ENCODE peak calls at places on chromosomes 5 and 9, in eight cellular contexts. N is aorta; C is astrocyte; E is CD8-positive, alpha-beta T cell; W is lower lobe of right lung; M is RWPE2; F is right atrium auricular region; R is effector memory CD4-positive, alpha-beta T cell. P is an unnamed sample. For H3K36me3, the result is how much of the 10 kb centered on the place peaks cover.

GRCh38 chr5:120388016-120388781 is 75.9 kb upstream of the PRR16 start:
- DNase-seq in N (no peak), C (peak), E (no peak), W (no peak), M (no peak), F (no peak), R (no peak), P (peak)

GRCh38 chr9:133711428-133712220 is 26.5 kb downstream of the SARDH start:
- DNase-seq in N (peak), C (peak), E (no peak), W (peak), M (peak), F (peak), R (no peak), P (no peak)

GRCh38 chr5:130720355-130720754 is 444.7 kb downstream of the HINT1 start:
- DNase-seq in N (no peak), C (peak), E (no peak), W (no peak), M (no peak), F (no peak), R (no peak), P (peak)

GRCh38 chr5:72187388-72188070 is 80.3 kb downstream of the MAP1B start:
- DNase-seq in N (no peak), C (no peak), E (no peak), W (no peak), M (no peak), F (no peak), R (no peak), P (no peak)

GRCh38 chr9:94912700-94913249 is 186.3 kb downstream of the AOPEP start:
- DNase-seq in N (no peak), C (peak), E (no peak), W (no peak), M (no peak), F (peak), R (no peak), P (no peak)

GRCh38 chr9:136664000-136664798 is 1.5 kb downstream of the EGFL7 start:
- DNase-seq in N (no peak), C (no peak), E (no peak), W (no peak), M (no peak), F (no peak), R (no peak), P (no peak)

GRCh38 chr5:131316822-131317221 is 53.0 kb downstream of the CDC42SE2 start:
- DNase-seq in N (no peak), C (no peak), E (no peak), W (no peak), M (no peak), F (no peak), R (no peak), P (no peak)

GRCh38 chr9:70438341-70438924 is 24.0 kb upstream of the KLF9 start:
- DNase-seq in N (no peak), C (peak), E (no peak), W (peak), M (peak), F (peak), R (no peak), P (peak)

GRCh38 chr9:87950765-87951488 is 23.4 kb downstream of the CDK20 start:
- DNase-seq in N (no peak), C (no peak), E (no peak), W (no peak), M (no peak), F (no peak), R (no peak), P (peak)

GRCh38 chr9:34995288-34996060 is 5.9 kb downstream of the DNAJB5 start:
- DNase-seq in N (no peak), C (peak), E (no peak), W (no peak), M (peak), F (peak), R (no peak), P (no peak)

GRCh38 chr5:134177197-134178171 is 734 bp upstream of the SKP1 start:
- DNase-seq in N (no peak), C (peak), E (no peak), W (peak), M (peak), F (peak), R (no peak), P (peak)

GRCh38 chr5:109246841-109247592 is 162.8 kb downstream of the PJA2 start:
- DNase-seq in N (no peak), C (no peak), E (no peak), W (no peak), M (no peak), F (no peak), R (no peak), P (no peak)

GRCh38 chr5:14365831-14366435 is 215.7 kb upstream of the OTULINL start:
- DNase-seq in N (no peak), C (peak), E (no peak), W (no peak), M (no peak), F (no peak), R (no peak), P (no peak)

GRCh38 chr5:14364576-14365472 is 216.8 kb upstream of the OTULINL start:
- DNase-seq in N (no peak), C (no peak), E (no peak), W (no peak), M (no peak), F (no peak), R (no peak), P (no peak)

GRCh38 chr5:14362511-14362910 is 219.1 kb upstream of the OTULINL start:
- DNase-seq in N (no peak), C (no peak), E (no peak), W (no peak), M (no peak), F (no peak), R (no peak), P (peak)

GRCh38 chr5:14366763-14367162 is 214.8 kb upstream of the OTULINL start:
- DNase-seq in N (no peak), C (no peak), E (no peak), W (no peak), M (no peak), F (no peak), R (no peak), P (no peak)

DNA sequence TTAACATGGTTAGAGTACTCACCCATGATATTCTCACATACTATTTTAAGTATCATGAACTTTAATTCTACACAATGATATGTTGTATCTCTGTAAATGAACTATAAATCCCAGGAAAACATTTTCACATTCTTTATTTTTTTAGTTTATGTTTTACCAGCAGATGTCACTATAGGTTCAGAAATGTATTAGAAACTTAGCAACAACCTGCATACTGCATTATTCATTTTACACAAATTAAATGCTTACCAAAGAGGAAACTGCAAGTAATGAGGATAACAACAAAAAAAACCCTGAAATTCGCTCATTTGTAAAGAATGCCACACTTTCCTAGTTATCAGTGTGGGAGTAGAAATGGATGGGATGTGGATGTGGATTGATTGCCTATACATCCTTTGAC is 217.5 kb upstream of the OTULINL start:
- DNase-seq in N (no peak), C (no peak), E (no peak), W (no peak), M (no peak), F (no peak), R (no peak), P (peak)
- H3K36me3 ChIP-seq in N (under half), C (half or more), E (under half), W (half or more), M (half or more), F (half or more), R (under half), P (under half)

DNA sequence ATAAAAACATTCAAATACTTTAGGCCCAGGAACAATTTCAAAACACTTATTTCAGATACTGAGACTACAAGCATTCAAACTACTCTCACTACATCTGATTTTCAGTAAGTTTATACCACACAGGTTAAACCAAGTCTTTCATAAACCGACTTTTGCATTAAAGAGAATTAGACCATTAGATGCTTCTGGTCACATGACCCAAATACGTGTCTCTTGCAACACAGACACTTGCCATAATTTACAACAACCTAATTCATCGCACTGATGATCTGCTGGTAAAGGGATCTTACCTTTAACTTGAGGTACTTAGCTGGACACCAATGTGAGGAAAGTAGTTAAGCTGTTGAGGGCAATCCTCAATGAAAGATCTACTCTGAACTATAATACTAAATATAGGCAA is 3.2 kb downstream of the HNRNPH1 start:
- DNase-seq in N (no peak), C (no peak), E (no peak), W (no peak), M (no peak), F (no peak), R (no peak), P (no peak)
- H3K36me3 ChIP-seq in N (under half), C (half or more), E (half or more), W (half or more), M (half or more), F (half or more), R (half or more), P (half or more)

DNA sequence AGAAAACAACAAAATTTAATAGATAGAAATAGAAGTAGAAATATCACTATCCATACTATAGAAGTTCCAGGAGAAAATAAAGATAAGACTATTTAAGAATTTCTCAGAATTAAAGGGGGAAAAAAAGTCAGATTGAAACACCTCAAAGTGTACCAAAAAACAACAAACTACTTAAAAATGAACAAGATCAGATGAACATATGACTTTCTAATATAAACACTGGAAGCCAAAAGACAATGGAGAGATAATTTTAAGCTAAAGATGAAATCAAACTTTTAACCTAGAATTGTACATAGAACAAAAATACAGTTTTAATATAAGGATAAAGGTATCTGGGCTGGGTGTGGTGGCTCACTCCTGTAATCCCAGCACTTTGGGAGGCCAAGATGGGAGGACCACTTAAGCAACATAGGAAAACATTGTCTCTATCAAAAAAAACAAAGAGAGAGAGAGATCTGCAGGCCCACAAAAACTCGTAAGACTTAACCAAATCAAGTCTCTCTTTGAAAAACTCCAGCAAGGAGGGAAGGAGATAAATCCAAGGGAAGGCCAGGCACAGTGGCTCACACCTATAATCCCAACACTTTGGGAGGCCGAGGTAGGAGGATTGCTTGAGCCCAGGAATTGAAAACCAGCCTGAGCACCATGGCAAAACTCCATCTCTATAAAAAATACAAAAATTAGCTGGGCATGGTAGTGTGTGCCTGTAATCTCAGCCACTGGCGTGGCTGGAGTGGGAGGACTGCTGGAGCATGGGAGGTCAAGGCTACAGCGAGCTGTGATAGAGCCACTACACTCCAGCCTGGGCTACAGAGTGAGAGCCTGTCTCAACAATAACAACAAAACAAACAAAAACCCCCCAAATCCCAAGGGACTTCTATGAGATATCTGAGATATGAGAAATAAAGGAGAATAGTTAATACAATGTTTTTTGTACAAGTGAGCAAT is 32.4 kb downstream of the ABHD17B start:
- DNase-seq in N (no peak), C (no peak), E (no peak), W (no peak), M (no peak), F (no peak), R (no peak), P (no peak)
- H3K36me3 ChIP-seq in N (under half), C (under half), E (under half), W (under half), M (under half), F (under half), R (under half), P (under half)

GRCh38 chr9:124747065-124747464 is 24.0 kb downstream of the NR6A1 start:
- DNase-seq in N (no peak), C (no peak), E (no peak), W (no peak), M (no peak), F (no peak), R (no peak), P (no peak)

GRCh38 chr9:124749284-124749683 is 21.8 kb downstream of the NR6A1 start:
- DNase-seq in N (no peak), C (no peak), E (no peak), W (no peak), M (no peak), F (no peak), R (no peak), P (no peak)

GRCh38 chr9:124754289-124754688 is 16.8 kb downstream of the NR6A1 start:
- DNase-seq in N (no peak), C (no peak), E (no peak), W (no peak), M (no peak), F (no peak), R (no peak), P (peak)

GRCh38 chr9:124752967-124753366 is 18.1 kb downstream of the NR6A1 start:
- DNase-seq in N (no peak), C (peak), E (no peak), W (no peak), M (no peak), F (no peak), R (no peak), P (no peak)

DNA sequence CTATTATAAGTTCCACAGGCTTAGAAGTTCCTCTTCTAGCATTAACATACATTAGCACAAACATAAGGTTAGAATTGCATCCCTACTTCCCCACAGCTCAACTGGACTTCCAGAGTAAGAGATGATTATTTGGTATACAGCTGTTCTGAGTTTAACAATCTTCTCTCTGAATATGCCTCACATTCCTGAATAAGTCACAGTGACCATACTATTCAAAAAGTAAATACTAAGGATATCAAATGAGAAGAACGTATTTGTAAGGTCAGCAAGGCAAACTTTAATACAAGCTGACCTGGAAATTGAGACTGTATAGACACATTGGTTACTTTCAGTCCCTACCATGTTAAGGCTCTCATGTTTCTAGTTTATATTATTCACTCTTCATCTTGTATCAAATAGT is 21.3 kb downstream of the NR6A1 start:
- DNase-seq in N (no peak), C (no peak), E (no peak), W (no peak), M (no peak), F (no peak), R (no peak), P (no peak)
- H3K36me3 ChIP-seq in N (under half), C (under half), E (under half), W (under half), M (under half), F (under half), R (under half), P (under half)

DNA sequence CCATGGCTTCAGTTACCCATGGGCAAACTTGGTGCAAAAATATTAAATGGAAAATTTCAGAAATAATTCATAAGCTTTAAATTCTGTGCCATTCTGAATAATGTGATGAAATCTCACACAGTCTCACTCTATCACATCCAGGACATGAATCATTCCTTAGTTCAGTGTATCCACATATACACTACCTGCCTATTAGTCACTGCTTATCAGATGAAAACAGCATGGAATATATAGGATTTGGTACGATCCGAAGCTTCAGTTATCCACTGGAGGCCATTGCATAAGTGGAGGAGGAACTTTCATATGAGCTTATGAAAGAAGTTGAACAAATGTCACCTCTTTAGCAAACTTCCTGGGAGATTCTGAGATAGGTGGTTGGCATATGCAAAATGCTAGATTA is 64.2 kb downstream of the GAPVD1 start:
- DNase-seq in N (no peak), C (no peak), E (no peak), W (no peak), M (no peak), F (no peak), R (no peak), P (no peak)
- H3K36me3 ChIP-seq in N (under half), C (under half), E (under half), W (half or more), M (half or more), F (half or more), R (under half), P (under half)

GRCh38 chr5:157295247-157295646 is 29.3 kb downstream of the CYFIP2 start:
- DNase-seq in N (no peak), C (no peak), E (no peak), W (no peak), M (no peak), F (no peak), R (no peak), P (no peak)
- H3K36me3 ChIP-seq in N (under half), C (under half), E (half or more), W (under half), M (under half), F (under half), R (half or more), P (under half)

GRCh38 chr5:172848419-172848818 is 14.4 kb downstream of the ERGIC1 start:
- DNase-seq in N (no peak), C (no peak), E (no peak), W (no peak), M (peak), F (no peak), R (no peak), P (no peak)

GRCh38 chr5:172844577-172844838 is 10.5 kb downstream of the ERGIC1 start:
- DNase-seq in N (peak), C (no peak), E (no peak), W (no peak), M (peak), F (no peak), R (no peak), P (no peak)

GRCh38 chr5:172846249-172846648 is 12.2 kb downstream of the ERGIC1 start:
- DNase-seq in N (peak), C (no peak), E (no peak), W (no peak), M (no peak), F (no peak), R (no peak), P (no peak)

GRCh38 chr5:172845190-172845975 is 11.3 kb downstream of the ERGIC1 start:
- DNase-seq in N (no peak), C (no peak), E (no peak), W (no peak), M (peak), F (no peak), R (no peak), P (no peak)

DNA sequence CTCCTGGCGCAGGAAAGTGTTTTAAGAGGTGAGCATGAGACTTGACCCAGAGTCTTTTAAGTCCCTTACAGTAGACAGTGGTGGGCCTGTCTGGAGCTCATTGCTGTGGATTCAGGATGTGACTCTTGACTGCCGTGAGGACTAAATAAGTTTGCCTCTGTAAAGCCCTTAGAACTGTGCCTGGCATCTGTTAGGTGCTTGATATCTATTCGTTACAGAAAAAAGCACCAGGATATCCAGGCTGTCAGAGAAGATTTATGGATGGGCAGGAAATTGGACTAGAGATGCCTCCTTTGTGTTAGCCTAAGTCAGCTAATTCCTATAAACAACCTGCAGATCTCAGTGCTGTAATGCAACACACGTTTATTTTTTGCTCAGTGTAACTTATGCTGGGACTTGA is 12.6 kb downstream of the ERGIC1 start:
- DNase-seq in N (no peak), C (no peak), E (no peak), W (no peak), M (no peak), F (no peak), R (no peak), P (peak)
- H3K36me3 ChIP-seq in N (under half), C (under half), E (under half), W (under half), M (half or more), F (under half), R (under half), P (under half)